ENCODE peak calls at places on chromosomes 7 and 10, in six cellular contexts. G is H9, Y is mesenchymal stem cell, Q is trophoblast cell, X is IMR-90, N is neuronal stem cell. V is an unnamed sample.

GRCh38 chr7:74355091-74355490 is 65.9 kb downstream of the CLIP2 start:
- DNase-seq in G (no peak), Y (peak), Q (peak), X (peak), N (no peak), V (no peak)

GRCh38 chr10:32459072-32459703 is 13.2 kb downstream of the CCDC7 start:
- DNase-seq in G (no peak), Y (no peak), Q (no peak), X (no peak), N (no peak), V (no peak)

GRCh38 chr7:21507627-21508343 is 35.1 kb upstream of the DNAH11 start:
- DNase-seq in G (peak), Y (peak), Q (peak), X (peak), N (peak), V (peak)

GRCh38 chr7:156327474-156327873 is 313.1 kb upstream of the RNF32 start:
- DNase-seq in G (no peak), Y (no peak), Q (peak), X (no peak), N (no peak), V (no peak)

GRCh38 chr7:92590711-92591310 is 621 bp upstream of the FAM133B start:
- DNase-seq in G (no peak), Y (no peak), Q (no peak), X (no peak), N (no peak), V (no peak)

GRCh38 chr7:81470084-81470723 is 299.6 kb downstream of the HGF start:
- DNase-seq in G (peak), Y (peak), Q (peak), X (peak), N (peak), V (peak)

GRCh38 chr10:85851300-85851699 is 515.3 kb downstream of the GRID1 start:
- DNase-seq in G (no peak), Y (peak), Q (no peak), X (no peak), N (no peak), V (no peak)

GRCh38 chr10:132364594-132364970 is 32.4 kb upstream of the PWWP2B start:
- DNase-seq in G (no peak), Y (no peak), Q (no peak), X (no peak), N (no peak), V (no peak)

GRCh38 chr10:122112625-122113160 is 123.7 kb downstream of the TACC2 start:
- DNase-seq in G (peak), Y (peak), Q (peak), X (peak), N (peak), V (peak)

GRCh38 chr7:31495653-31496052 is 18.2 kb upstream of the ITPRID1 start:
- DNase-seq in G (no peak), Y (no peak), Q (no peak), X (no peak), N (no peak), V (no peak)

GRCh38 chr7:19145429-19146201 is 394 bp upstream of the FERD3L start:
- DNase-seq in G (peak), Y (no peak), Q (no peak), X (no peak), N (no peak), V (peak)

GRCh38 chr10:107653832-107654287 is 489.4 kb upstream of the SORCS1 start:
- DNase-seq in G (no peak), Y (peak), Q (no peak), X (peak), N (no peak), V (no peak)

GRCh38 chr10:69466158-69466490 is 14.9 kb downstream of the TSPAN15 start:
- DNase-seq in G (no peak), Y (no peak), Q (no peak), X (no peak), N (no peak), V (no peak)

GRCh38 chr7:53531-53930 is 138.8 kb upstream of the FAM20C start:
- DNase-seq in G (no peak), Y (no peak), Q (no peak), X (no peak), N (no peak), V (no peak)

GRCh38 chr10:80187465-80188409 is 17.6 kb downstream of the ANXA11 start:
- DNase-seq in G (no peak), Y (no peak), Q (no peak), X (no peak), N (no peak), V (no peak)

GRCh38 chr7:156949541-156950380 is at the start of gene NOM1:
- DNase-seq in G (peak), Y (peak), Q (peak), X (peak), N (peak), V (peak)

GRCh38 chr7:33904680-33905388 is 505 bp upstream of the BMPER start:
- DNase-seq in G (peak), Y (peak), Q (peak), X (peak), N (peak), V (peak)

GRCh38 chr10:42992957-42993390 is 83.9 kb upstream of the RET start:
- DNase-seq in G (no peak), Y (no peak), Q (no peak), X (no peak), N (no peak), V (no peak)

GRCh38 chr7:159026271-159027047 is 118.2 kb downstream of the VIPR2 start:
- DNase-seq in G (peak), Y (no peak), Q (no peak), X (no peak), N (peak), V (no peak)

GRCh38 chr7:80385512-80385911 is 126.4 kb downstream of the GNAT3 start:
- DNase-seq in G (no peak), Y (peak), Q (no peak), X (no peak), N (no peak), V (no peak)

GRCh38 chr7:55130554-55131198 is 111.9 kb downstream of the EGFR start:
- DNase-seq in G (no peak), Y (peak), Q (peak), X (peak), N (peak), V (no peak)

GRCh38 chr10:15169555-15170407 is 1.3 kb upstream of the NMT2 start:
- DNase-seq in G (no peak), Y (peak), Q (no peak), X (no peak), N (no peak), V (no peak)

GRCh38 chr10:89466599-89467035 is 52.2 kb downstream of the IFIT5 start:
- DNase-seq in G (no peak), Y (peak), Q (peak), X (peak), N (no peak), V (no peak)

GRCh38 chr10:112175409-112175808 is 8.2 kb downstream of the GPAM start:
- DNase-seq in G (no peak), Y (no peak), Q (no peak), X (no peak), N (no peak), V (no peak)

GRCh38 chr10:43393606-43394360 is 15.2 kb downstream of the HNRNPF start:
- DNase-seq in G (no peak), Y (no peak), Q (no peak), X (no peak), N (no peak), V (no peak)

GRCh38 chr10:45592926-45593325 is 79.6 kb downstream of the ZFAND4 start:
- DNase-seq in G (no peak), Y (no peak), Q (no peak), X (no peak), N (no peak), V (no peak)

GRCh38 chr10:91652364-91652763 is 19.5 kb upstream of the PPP1R3C start:
- DNase-seq in G (no peak), Y (peak), Q (peak), X (peak), N (no peak), V (no peak)

GRCh38 chr10:104255244-104255981 is 721 bp downstream of the GSTO1 start:
- DNase-seq in G (no peak), Y (peak), Q (peak), X (peak), N (no peak), V (no peak)

GRCh38 chr7:90736968-90737939 is 141.1 kb downstream of the CDK14 start:
- DNase-seq in G (no peak), Y (no peak), Q (no peak), X (no peak), N (no peak), V (no peak)

DNA sequence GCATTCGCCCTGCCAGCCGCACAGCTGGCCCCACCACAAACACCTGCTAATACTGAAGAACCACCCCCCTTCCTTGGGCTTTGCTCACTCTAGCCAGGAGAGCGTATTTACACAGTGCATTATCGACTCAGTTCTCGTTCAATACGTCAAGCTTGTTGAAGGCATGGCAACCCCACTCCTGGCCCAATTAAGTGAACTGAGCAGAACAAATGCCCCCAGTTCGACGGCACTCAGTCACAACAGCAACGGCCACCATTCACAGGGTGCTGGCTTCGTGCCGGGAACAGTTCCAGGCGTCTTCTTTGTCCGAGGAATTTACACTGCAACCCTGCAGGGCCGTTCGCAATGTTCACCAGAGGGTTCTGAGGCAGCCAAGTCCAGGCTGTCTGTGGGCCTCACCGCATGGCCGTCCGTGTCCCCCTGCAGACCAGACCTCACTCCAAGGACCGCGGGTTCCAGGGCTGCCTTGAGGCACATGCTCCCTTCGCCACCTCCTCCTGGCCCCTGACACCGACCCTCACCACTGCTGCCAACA is 175.3 kb downstream of the DIP2C start:
- DNase-seq in G (no peak), Y (no peak), Q (no peak), X (no peak), N (no peak), V (no peak)
- H3K23ac ChIP-seq in G (no peak), Y (peak), Q (no peak), X (no peak), N (peak), V (no peak)

DNA sequence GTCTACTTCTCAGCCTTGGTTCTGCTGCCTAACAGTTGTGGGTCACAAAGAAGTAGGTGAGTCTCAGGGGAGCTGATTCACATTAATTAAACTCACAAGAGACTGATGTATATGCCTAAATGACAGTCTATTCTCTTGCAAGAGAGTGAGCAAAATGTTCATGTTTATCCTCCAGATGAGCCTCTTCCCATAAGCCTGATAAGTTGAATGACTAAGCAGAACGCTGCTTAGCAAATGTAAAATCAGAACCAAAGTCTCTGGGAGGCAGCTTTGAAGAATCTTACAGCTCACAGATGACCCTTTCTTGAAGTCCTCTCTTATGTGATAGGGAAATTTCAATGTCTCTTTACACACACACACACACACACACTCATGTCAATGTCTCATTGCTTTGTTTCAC is 1092.3 kb downstream of the TYW1 start:
- DNase-seq in G (no peak), Y (no peak), Q (no peak), X (no peak), N (no peak), V (no peak)
- H4K91ac ChIP-seq in G (no peak), Y (no peak), Q (no peak), X (no peak), N (no peak), V (no peak)

GRCh38 chr10:101827919-101828600 is 9.8 kb upstream of the OGA start:
- DNase-seq in G (no peak), Y (no peak), Q (no peak), X (no peak), N (no peak), V (no peak)

GRCh38 chr10:101831169-101831811 is 12.3 kb downstream of the KCNIP2 start:
- DNase-seq in G (no peak), Y (no peak), Q (no peak), X (no peak), N (no peak), V (no peak)

GRCh38 chr10:101828734-101829551 is 10.7 kb upstream of the OGA start:
- DNase-seq in G (no peak), Y (no peak), Q (no peak), X (no peak), N (no peak), V (no peak)

GRCh38 chr10:101829561-101830315 is 11.5 kb upstream of the OGA start:
- DNase-seq in G (peak), Y (no peak), Q (no peak), X (no peak), N (peak), V (no peak)

DNA sequence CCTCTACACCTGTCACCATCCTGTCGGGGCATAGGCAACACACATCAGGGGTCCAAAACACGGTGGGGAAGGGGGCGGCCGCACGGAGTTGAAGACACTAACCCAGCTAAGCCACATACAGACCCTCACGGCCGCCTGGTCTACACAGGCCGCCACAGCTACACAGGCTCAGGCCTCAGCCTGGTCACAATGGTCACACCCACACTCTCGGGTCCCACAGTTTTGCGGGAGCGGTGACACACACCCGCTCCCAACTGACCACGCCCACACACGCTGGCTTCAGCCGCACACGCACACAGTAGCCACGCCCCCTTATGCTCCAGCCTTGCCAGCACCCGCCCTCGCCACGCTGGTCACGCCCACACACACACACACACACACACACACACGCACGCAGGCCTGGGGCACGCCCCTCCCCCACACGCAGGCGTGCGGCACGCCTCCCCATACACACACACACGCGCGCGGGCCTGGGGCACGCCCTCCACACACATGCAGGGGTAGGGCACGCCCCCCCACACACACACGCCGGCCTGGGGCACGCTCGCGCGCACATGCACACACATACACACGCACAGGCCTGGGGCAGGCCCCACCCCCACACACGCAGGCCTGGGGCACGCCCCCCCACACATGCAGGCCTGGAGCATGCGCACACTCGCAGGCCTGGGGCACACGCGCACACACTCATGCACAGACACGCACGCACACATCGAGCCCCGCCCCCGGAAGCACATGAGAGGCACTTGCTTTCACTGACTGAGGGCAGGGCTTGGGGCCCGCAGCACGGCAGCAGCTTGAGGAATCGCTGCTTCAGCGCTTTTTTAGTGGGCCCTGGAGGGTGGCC is 12.3 kb upstream of the OGA start:
- DNase-seq in G (peak), Y (peak), Q (peak), X (peak), N (peak), V (peak)
- H3K23ac ChIP-seq in G (no peak), Y (no peak), Q (no peak), X (peak), N (peak), V (no peak)

GRCh38 chr7:12212051-12212485 is 974 bp downstream of the TMEM106B start:
- DNase-seq in G (no peak), Y (peak), Q (no peak), X (no peak), N (no peak), V (no peak)

GRCh38 chr7:12210179-12211053 is 678 bp upstream of the TMEM106B start:
- DNase-seq in G (no peak), Y (no peak), Q (no peak), X (peak), N (no peak), V (no peak)

GRCh38 chr7:12211054-12212050 is at the start of gene TMEM106B:
- DNase-seq in G (peak), Y (peak), Q (peak), X (peak), N (peak), V (peak)

DNA sequence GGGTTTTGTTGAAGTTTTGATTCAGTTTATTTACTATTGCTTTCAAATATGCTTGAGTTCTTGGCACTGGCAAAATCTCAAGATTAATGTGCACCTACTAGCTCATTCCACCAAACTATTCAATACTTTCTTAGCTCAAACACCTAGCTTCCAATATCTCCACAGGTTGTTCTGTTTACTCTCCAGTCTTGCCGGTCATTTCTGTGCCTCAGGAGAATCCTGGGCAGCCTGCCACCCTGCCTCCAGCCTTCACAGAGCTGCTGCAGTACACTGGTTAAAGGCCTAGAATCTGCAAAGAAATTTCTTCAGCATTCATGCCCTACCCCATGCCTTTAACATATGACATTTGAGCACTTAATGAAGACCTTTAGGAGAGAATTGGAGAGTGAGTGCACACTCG is 4.0 kb upstream of the TMEM106B start:
- DNase-seq in G (no peak), Y (no peak), Q (no peak), X (no peak), N (no peak), V (no peak)
- H4K91ac ChIP-seq in G (no peak), Y (no peak), Q (no peak), X (no peak), N (no peak), V (no peak)

DNA sequence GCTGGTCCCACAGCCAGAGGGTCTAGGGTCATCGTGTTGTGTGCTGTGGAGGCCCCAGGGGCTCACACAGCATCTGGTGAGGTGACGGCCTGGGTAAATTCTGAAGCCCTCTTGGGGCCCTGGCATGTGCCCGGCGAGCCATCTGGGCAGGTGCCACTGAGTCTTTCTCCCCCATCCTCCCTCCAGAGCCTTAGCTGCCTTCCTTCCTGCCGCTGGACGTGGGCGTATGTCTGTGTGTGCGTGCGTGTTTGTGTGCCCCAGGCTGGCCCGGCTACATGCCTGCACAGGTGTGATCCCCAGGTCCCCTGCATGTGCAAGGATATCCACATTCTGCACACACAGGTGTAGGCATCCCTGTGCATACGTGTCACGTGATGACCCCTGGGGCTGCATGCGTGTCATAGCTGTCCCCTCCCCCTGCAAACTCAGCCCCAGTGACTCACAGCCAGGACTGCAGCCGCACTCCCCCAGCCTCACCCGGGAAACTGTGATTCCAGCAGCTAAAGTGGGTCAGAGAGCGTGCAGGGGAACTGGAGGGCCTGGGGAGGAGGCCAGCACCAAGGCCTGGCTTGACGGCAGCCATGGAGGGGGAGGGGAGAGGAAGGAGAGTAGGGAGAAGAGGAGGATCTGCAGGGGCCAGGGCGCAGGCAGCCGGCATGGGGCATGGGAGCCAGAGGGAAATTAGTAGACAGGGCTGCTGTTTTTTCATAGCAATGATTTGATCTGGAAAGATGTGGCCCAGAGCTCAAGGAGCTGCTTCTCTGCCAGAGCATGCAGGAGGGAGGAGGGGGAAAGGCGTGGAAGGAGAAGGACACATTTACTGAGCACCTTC is 46.4 kb downstream of the ELFN1 start:
- DNase-seq in G (no peak), Y (peak), Q (peak), X (peak), N (no peak), V (no peak)
- H3K23ac ChIP-seq in G (no peak), Y (no peak), Q (no peak), X (no peak), N (peak), V (no peak)

DNA sequence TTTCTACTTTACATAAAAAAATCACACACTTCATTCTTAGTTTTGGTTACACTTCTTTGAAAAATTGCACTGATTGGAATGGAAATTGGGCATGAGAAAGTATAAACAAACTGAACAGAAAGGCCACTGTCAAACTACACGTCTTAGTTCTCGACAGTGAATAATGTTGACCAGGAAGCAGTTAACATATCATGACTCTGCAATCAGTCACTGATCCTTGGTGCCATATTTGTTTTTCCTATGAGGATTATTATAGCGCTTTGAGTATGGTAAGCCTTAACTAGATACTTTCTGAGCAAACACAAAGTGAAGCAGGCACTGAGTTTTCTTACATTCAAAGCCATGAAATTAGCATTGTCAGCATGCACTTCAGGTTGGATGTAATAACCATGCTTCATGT is 495.1 kb upstream of the ANKRD30A start:
- DNase-seq in G (no peak), Y (no peak), Q (no peak), X (no peak), N (no peak), V (no peak)
- H4K91ac ChIP-seq in G (no peak), Y (no peak), Q (no peak), X (no peak), N (no peak), V (no peak)

V was measured in H1.